ENCODE peak calls at places on chromosomes 11 and 22, in ten cellular contexts. O is right lobe of liver, V is lower lobe of right lung, Z is sigmoid colon, X is testis, Q is HepG2, D is pancreas, R is RWPE1, K is astrocyte, Y is esophagus squamous epithelium. A is an unnamed sample.

GRCh38 chr22:19287076-19287724 is 4.3 kb downstream of the CLTCL1 start:
- DNase-seq in V (no peak), Q (no peak), Y (no peak), X (no peak), D (no peak), Z (no peak), R (peak; percentile 79), K (peak; percentile 80), O (no peak), A (no peak)

GRCh38 chr11:79845002-79845709 is 404.3 kb upstream of the TENM4 start:
- DNase-seq in K (no peak), O (no peak), Y (no peak), Q (no peak), D (no peak), V (no peak), R (no peak), Z (no peak), X (no peak), A (no peak)

GRCh38 chr11:64877390-64878222 is 815 bp downstream of the EHD1 start:
- DNase-seq in Y (no peak), R (no peak), K (no peak), V (no peak), X (no peak), Z (no peak), O (no peak), Q (no peak), D (no peak), A (peak; percentile 36)

GRCh38 chr11:1573077-1573846 is 1.2 kb upstream of the DUSP8 start:
- DNase-seq in D (no peak), O (peak; percentile 36), X (no peak), R (no peak), Q (no peak), Z (peak; percentile 74), Y (no peak), K (no peak), V (no peak), A (peak; percentile 67)

GRCh38 chr11:19400296-19400695 is 159.6 kb upstream of the E2F8 start:
- DNase-seq in V (no peak), Z (no peak), K (no peak), R (no peak), O (no peak), Y (no peak), D (no peak), X (no peak), Q (no peak), A (no peak)

GRCh38 chr22:36977947-36978660 is 41.1 kb downstream of the TST start:
- DNase-seq in X (peak; percentile 95), K (peak; percentile 52), Q (peak; percentile 72), Y (peak; percentile 42), D (peak; percentile 90), Z (peak; percentile 96), V (peak; percentile 94), O (peak; percentile 90), R (peak; percentile 91), A (peak; percentile 92)

GRCh38 chr22:33000342-33001280 is 57.6 kb downstream of the SYN3 start:
- DNase-seq in K (no peak), R (peak; percentile 17), Z (peak; percentile 76), X (peak; percentile 64), Y (no peak), O (peak; percentile 58), V (peak; percentile 62), D (peak; percentile 70), Q (peak; percentile 15), A (peak; percentile 34)

GRCh38 chr11:45305874-45306623 is 19.9 kb upstream of the SYT13 start:
- DNase-seq in R (no peak), D (no peak), Z (no peak), V (no peak), Y (no peak), Q (no peak), O (no peak), X (no peak), K (no peak), A (no peak)

GRCh38 chr11:61841636-61842332 is 13.7 kb downstream of the FADS2 start:
- DNase-seq in Z (no peak), K (no peak), V (no peak), X (peak; percentile 84), R (no peak), Y (no peak), O (no peak), D (no peak), Q (no peak), A (no peak)

DNA sequence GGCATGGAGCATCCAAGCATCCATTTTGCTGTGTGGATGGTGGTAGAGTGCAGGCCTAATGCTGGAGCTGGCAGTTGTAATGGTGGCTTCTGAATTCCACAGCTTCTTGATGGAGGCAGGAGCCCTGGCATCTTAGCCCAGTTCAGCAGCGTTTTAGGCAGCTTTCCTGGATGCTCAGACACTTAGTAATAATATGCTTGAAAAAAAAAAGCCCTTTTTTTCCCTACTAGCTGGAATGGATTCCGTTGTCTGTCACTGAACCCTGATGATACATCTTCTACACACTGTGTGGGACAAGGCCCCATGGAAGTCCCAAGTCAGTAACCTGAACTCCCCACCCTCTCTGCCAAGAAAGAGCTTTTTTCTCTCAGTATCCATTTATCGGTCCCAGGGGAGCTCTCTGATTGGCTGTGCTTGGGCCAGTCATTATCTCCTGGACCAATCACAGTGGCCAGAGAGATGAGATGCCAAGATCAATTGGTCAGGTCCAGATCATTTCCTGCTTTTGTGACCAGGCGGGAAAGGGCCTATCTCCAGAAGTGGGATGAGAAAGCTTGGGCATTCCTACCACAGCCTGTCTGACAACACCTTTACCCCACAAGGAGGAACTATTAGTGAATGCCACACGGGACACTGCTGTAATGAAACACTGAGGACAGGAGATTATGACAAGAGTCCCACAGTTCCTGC is 34.3 kb downstream of the MCM5 start:
- DNase-seq in O (no peak), Q (no peak), K (peak; percentile 16), Y (no peak), V (no peak), X (no peak), D (no peak), Z (no peak), R (no peak), A (no peak)
- H3K27ac ChIP-seq in O (no peak overlapping the region), Q (no peak overlapping the region), K (no peak overlapping the region), Y (no peak overlapping the region), V (no peak overlapping the region), X (no peak overlapping the region), D (no peak overlapping the region), Z (no peak overlapping the region), R (peak overlapping the region; percentile 22), A (no peak overlapping the region)

GRCh38 chr11:47379317-47379716 is 970 bp upstream of the SPI1 start:
- DNase-seq in K (no peak), X (no peak), O (no peak), V (no peak), Z (no peak), R (no peak), Q (no peak), D (no peak), Y (no peak), A (no peak)

GRCh38 chr11:47377571-47378010 is 756 bp downstream of the SPI1 start:
- DNase-seq in O (no peak), Z (no peak), R (no peak), X (no peak), Y (no peak), K (no peak), Q (no peak), D (no peak), V (no peak), A (no peak)

GRCh38 chr11:47378836-47379170 is 456 bp upstream of the SPI1 start:
- DNase-seq in V (peak; percentile 32), O (no peak), Z (no peak), D (no peak), X (no peak), K (no peak), R (no peak), Q (no peak), Y (no peak), A (no peak)

GRCh38 chr11:47376543-47377371 is 1.6 kb downstream of the SPI1 start:
- DNase-seq in O (peak; percentile 73), V (peak; percentile 87), Q (no peak), K (no peak), Z (no peak), D (no peak), Y (no peak), X (no peak), R (no peak), A (no peak)

GRCh38 chr11:47378011-47378835 is at the start of gene SPI1:
- DNase-seq in R (no peak), D (no peak), Z (peak; percentile 85), Q (no peak), V (peak; percentile 91), X (peak; percentile 47), O (peak; percentile 74), K (no peak), Y (no peak), A (peak; percentile 49)
- H3K27ac ChIP-seq in R (no peak within 1 kb of the TSS), D (no peak within 1 kb of the TSS), Z (peak within 1 kb of the TSS; percentile 57), Q (no peak within 1 kb of the TSS), V (peak within 1 kb of the TSS; percentile 83), X (peak within 1 kb of the TSS; percentile 11), O (peak within 1 kb of the TSS; percentile 44), K (no peak within 1 kb of the TSS), Y (peak within 1 kb of the TSS; percentile 40), A (peak within 1 kb of the TSS; percentile 55)

DNA sequence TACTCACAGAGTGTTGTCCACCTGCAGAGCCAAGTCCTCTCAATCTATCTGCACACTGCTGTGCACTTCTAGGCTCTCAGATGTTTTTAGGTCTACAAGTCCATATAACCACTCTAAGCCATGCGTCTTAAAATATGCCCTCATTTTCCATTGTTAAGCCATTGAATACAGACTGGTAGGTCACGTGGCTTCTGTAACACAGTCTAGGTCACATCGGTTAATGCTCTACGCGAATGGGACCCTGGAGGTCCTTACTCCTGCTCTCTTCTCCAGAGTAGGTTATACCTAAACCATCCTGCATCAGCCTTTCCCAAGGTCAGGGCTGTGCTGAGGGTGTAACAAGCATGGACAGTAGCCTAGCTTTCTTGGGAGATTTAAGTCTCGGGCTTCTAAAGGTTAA is 819 bp downstream of the JAML start:
- DNase-seq in K (no peak), V (no peak), X (no peak), Z (no peak), R (no peak), Q (no peak), O (no peak), Y (no peak), D (no peak), A (no peak)
- H3K27ac ChIP-seq in K (no peak overlapping the region), V (peak overlapping the region; percentile 70), X (no peak overlapping the region), Z (no peak overlapping the region), R (no peak overlapping the region), Q (no peak overlapping the region), O (no peak overlapping the region), Y (peak overlapping the region; percentile 9), D (no peak overlapping the region), A (peak overlapping the region; percentile 42)

GRCh38 chr11:113552271-113552670 is 77.1 kb upstream of the DRD2 start:
- DNase-seq in Y (no peak), R (no peak), D (no peak), X (no peak), V (no peak), Q (no peak), K (no peak), Z (no peak), O (no peak), A (no peak)

GRCh38 chr11:113550179-113550578 is 75.0 kb upstream of the DRD2 start:
- DNase-seq in O (no peak), Y (no peak), K (no peak), V (no peak), D (no peak), Q (no peak), X (no peak), Z (no peak), R (no peak), A (no peak)

GRCh38 chr11:113549611-113550061 is 74.4 kb upstream of the DRD2 start:
- DNase-seq in O (no peak), V (peak; percentile 56), Q (no peak), Y (no peak), K (peak; percentile 41), D (no peak), X (no peak), Z (no peak), R (no peak), A (no peak)

GRCh38 chr11:113553235-113553634 is 78.0 kb upstream of the DRD2 start:
- DNase-seq in O (no peak), D (no peak), Z (no peak), V (no peak), Y (no peak), X (no peak), K (peak; percentile 99), Q (no peak), R (peak; percentile 71), A (no peak)

GRCh38 chr11:113551645-113552044 is 76.4 kb upstream of the DRD2 start:
- DNase-seq in Y (no peak), R (no peak), X (no peak), K (no peak), D (no peak), O (no peak), Q (no peak), V (no peak), Z (no peak), A (no peak)
- H3K27ac ChIP-seq in Y (no peak overlapping the region), R (no peak overlapping the region), X (no peak overlapping the region), K (no peak overlapping the region), D (no peak overlapping the region), O (no peak overlapping the region), Q (no peak overlapping the region), V (no peak overlapping the region), Z (no peak overlapping the region), A (no peak overlapping the region)